ENCODE peak calls at places on chromosome 6, in four cellular contexts. C is HepG2, J is K562, S is H1. N is an unnamed sample.

GRCh38 chr6:38225766-38226165 is 406.2 kb downstream of the ZFAND3 start:
- DNase-seq in C (no peak), J (no peak), S (no peak), N (no peak)

GRCh38 chr6:45900808-45901752 is 114.6 kb downstream of the CLIC5 start:
- DNase-seq in C (no peak), J (no peak), S (peak; percentile 49), N (no peak)

GRCh38 chr6:92114797-92115196 is 1304.6 kb downstream of the EPHA7 start:
- DNase-seq in C (no peak), J (no peak), S (no peak), N (no peak)

GRCh38 chr6:71334768-71335167 is 46.2 kb downstream of the OGFRL1 start:
- DNase-seq in C (no peak), J (no peak), S (no peak), N (no peak)

GRCh38 chr6:19303381-19303780 is 533.8 kb upstream of the ID4 start:
- DNase-seq in C (no peak), J (no peak), S (no peak), N (no peak)

GRCh38 chr6:140346461-140346860 is 972.0 kb upstream of the CITED2 start:
- DNase-seq in C (no peak), J (no peak), S (no peak), N (no peak)

GRCh38 chr6:30325873-30326445 is 768 bp upstream of the TRIM39 start:
- DNase-seq in C (no peak), J (peak; percentile 78), S (peak; percentile 88), N (peak; percentile 49)

GRCh38 chr6:25630508-25631229 is 21.3 kb upstream of the SCGN start:
- DNase-seq in C (no peak), J (no peak), S (no peak), N (no peak)

GRCh38 chr6:166026586-166027126 is 141.0 kb downstream of the TBXT start:
- DNase-seq in C (no peak), J (no peak), S (no peak), N (no peak)

GRCh38 chr6:151087861-151088598 is 151.7 kb upstream of the AKAP12 start:
- DNase-seq in C (peak; percentile 21), J (peak; percentile 88), S (no peak), N (no peak)

GRCh38 chr6:70524721-70525286 is 41.9 kb upstream of the SDHAF4 start:
- DNase-seq in C (no peak), J (no peak), S (no peak), N (no peak)

GRCh38 chr6:110449545-110449903 is 26.9 kb downstream of the SLC22A16 start:
- DNase-seq in C (no peak), J (no peak), S (no peak), N (no peak)

GRCh38 chr6:100116409-100117194 is 122.6 kb upstream of the MCHR2 start:
- DNase-seq in C (peak; percentile 43), J (peak; percentile 71), S (peak; percentile 56), N (peak; percentile 67)

GRCh38 chr6:123439371-123439770 is 197.4 kb downstream of the TRDN start:
- DNase-seq in C (no peak), J (no peak), S (no peak), N (no peak)

GRCh38 chr6:33126101-33126714 is 50.4 kb downstream of the HLA-DPB1 start:
- DNase-seq in C (peak; percentile 50), J (peak; percentile 79), S (peak; percentile 91), N (peak; percentile 10)

GRCh38 chr6:50850860-50851259 is 32.2 kb downstream of the TFAP2B start:
- DNase-seq in C (no peak), J (no peak), S (no peak), N (no peak)

GRCh38 chr6:21666200-21666671 is 72.7 kb downstream of the SOX4 start:
- DNase-seq in C (no peak), J (no peak), S (peak; percentile 84), N (no peak)

GRCh38 chr6:151229401-151230276 is 10.1 kb upstream of the AKAP12 start:
- DNase-seq in C (no peak), J (peak; percentile 98), S (no peak), N (no peak)

DNA sequence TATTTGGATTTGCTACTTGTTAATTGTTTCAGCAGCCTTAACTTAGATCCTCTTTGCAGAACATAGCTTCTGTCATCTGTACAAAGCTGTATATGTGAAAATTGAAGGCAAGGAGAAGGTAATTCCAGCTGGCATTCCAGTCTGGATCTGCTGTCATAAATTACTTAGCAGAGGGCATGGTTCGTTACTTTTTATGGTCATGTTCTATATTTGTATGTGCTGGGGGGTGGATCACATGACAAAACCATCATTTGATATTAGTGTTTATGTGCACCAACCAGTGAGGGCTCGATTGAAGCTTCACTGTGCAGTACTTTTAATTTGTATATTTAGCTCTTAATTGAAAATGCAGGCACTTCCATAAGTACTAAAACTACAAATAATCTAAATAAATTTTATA is 80.2 kb downstream of the CAP2 start:
- DNase-seq in C (no peak), J (no peak), S (no peak), N (no peak)
- TF ChIP-seq PHF8 in C (no peak), J (no peak), S (no peak), N (no peak)

DNA sequence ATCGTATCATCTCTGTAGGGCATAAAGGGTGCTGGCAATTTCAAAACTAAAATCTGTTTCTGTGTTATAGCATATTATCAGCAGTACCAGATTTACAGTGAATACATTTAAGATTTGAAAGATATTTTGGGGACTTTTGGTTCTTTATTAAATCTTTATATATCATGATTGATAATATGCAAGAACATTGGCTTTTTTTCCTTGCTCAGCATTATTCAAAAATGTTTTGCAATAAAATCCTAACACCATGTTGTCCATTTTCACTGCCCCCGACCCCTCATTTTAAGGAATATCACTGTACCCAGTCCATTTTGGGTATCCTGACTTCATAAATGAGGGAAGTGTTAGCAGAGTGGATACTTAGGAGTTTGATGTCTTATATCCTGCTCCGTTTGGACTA is 16.3 kb downstream of the FARS2 start:
- DNase-seq in C (no peak), J (no peak), S (no peak), N (no peak)
- TF ChIP-seq HDAC2 in C (no peak), J (no peak), S (no peak), N (no peak)

GRCh38 chr6:170451762-170452651 is 101.1 kb downstream of the PSMB1 start:
- DNase-seq in C (no peak), J (no peak), S (no peak), N (no peak)
- TF ChIP-seq RNF2 in C (no peak), J (no peak), S (no peak), N (no peak)

GRCh38 chr6:43097502-43097901 is 21.4 kb downstream of the PTK7 start:
- DNase-seq in C (no peak), J (no peak), S (no peak), N (no peak)
- TF ChIP-seq PHF8 in C (no peak), J (no peak), S (no peak), N (no peak)

GRCh38 chr6:131161987-131162386 is 26.7 kb downstream of the AKAP7 start:
- DNase-seq in C (no peak), J (no peak), S (peak; percentile 54), N (no peak)

GRCh38 chr6:131167773-131168172 is 32.5 kb downstream of the AKAP7 start:
- DNase-seq in C (no peak), J (no peak), S (no peak), N (no peak)

GRCh38 chr6:131160254-131160758 is 25.0 kb downstream of the AKAP7 start:
- DNase-seq in C (peak; percentile 55), J (no peak), S (no peak), N (no peak)

GRCh38 chr6:131163886-131164285 is 28.6 kb downstream of the AKAP7 start:
- DNase-seq in C (peak; percentile 85), J (no peak), S (no peak), N (no peak)

DNA sequence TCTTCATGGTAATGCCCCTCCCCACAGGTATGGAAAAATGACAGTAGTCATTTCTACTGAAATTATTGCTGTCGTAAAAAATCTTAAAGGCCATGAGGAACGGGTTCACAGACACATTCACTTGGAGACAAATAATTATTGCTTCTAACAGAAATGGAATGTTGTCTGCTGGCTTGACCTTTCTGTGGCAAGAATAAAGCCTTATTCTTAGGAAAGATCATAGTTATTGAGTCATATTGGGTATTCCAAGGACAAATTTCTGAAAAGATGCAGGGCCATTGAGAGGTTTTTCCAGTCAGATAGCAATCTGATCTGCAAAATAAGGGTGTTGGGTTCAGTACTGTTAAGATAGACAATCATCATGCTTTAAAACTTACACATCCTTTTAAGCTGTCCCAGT is 29.2 kb downstream of the AKAP7 start:
- DNase-seq in C (peak; percentile 10), J (no peak), S (no peak), N (no peak)
- TF ChIP-seq HDAC2 in C (no peak), J (no peak), S (no peak), N (no peak)

DNA sequence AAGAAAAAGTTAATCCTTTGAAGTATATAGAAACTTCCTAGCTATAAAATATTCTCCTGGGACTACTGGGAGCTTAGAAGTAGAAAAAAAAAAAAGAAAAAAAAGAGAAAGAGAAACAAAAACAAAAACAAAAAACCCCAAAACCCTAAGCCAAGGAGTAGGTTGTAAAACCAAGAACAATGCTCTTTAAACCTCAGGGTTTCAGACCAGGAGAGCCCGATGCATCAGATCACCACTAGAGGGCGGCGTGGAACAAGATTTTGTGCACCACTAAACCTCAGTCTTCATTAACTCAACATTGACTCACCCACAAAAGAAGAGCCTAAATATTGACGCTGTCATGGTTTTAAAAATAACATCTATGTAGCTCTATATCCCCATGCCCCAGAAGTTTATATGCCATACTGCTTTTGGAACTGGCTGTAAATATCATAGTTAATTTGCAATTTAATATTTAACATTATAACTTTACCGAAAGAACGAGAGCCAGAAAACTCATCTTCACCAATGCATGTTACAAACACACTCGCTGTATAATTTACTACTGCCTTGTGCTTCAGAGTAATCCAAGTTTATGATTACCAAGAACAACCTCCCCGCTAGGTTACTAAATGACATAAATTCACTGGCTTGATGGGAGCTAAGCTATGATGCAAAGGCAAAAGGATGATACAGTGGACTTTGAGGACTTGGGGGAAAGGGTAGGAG is 19.2 kb downstream of the MCUR1 start:
- DNase-seq in C (peak; percentile 73), J (peak; percentile 89), S (peak; percentile 91), N (peak; percentile 23)
- TF ChIP-seq RNF2 in C (no peak), J (no peak), S (no peak), N (no peak)

DNA sequence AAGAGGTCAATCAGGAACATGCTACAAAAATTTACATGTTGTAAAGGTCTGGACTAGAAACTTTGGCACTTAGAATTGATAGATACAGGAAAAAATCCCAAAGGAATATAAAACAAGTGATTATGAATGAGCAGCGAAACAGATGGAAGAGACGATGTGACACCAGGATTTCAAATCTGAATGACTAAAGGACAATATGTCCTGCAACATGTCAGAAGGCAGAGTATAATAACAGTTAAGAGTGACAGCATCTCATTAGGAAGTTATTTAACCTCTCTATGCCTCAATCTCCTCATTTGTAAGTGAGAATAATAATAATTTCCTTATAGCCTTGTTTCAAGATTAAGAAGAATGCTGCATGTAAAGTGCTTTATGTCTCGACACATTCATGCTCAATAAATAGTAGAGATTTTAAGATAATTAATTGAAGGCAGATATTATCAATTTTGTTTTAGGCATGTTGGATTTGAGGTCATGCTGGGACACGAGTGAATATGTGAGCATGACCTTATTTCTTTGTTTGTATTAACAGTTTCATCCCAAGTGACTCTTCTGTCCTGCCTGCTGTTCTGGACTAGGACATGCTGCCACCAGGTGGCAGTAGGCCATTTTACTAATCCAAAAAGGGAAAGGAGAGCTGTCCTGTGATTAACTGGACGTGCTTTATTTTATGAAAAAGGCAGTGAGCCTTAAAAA is 50.1 kb downstream of the FRK start:
- DNase-seq in C (peak; percentile 75), J (peak; percentile 77), S (peak; percentile 74), N (no peak)
- TF ChIP-seq PHF8 in C (no peak), J (no peak), S (no peak), N (no peak)